ENCODE peak calls at places on chromosomes 7 and 10, in four cellular contexts. D is GM12878, J is K562, K is HepG2. E is an unnamed sample.

GRCh38 chr10:103941801-103942200 is 23.8 kb upstream of the STN1 start:
- DNase-seq in D (no peak), J (no peak), K (no peak), E (no peak)

GRCh38 chr7:93715234-93715633 is 140.7 kb upstream of the CALCR start:
- DNase-seq in D (no peak), J (peak; percentile 73), K (peak; percentile 34), E (peak; percentile 58)

GRCh38 chr7:111082351-111082750 is 8.6 kb upstream of the LRRN3 start:
- DNase-seq in D (no peak), J (no peak), K (no peak), E (no peak)

GRCh38 chr10:75395955-75396860 is 5.4 kb downstream of the ZNF503 start:
- DNase-seq in D (no peak), J (no peak), K (no peak), E (peak; percentile 23)

GRCh38 chr10:59099536-59099935 is 76.9 kb upstream of the PHYHIPL start:
- DNase-seq in D (no peak), J (no peak), K (no peak), E (no peak)

GRCh38 chr7:2376351-2377154 is 21.9 kb downstream of the EIF3B start:
- DNase-seq in D (no peak), J (no peak), K (no peak), E (no peak)

GRCh38 chr10:11887381-11888227 is 64.4 kb downstream of the PROSER2 start:
- DNase-seq in D (no peak), J (no peak), K (no peak), E (no peak)

GRCh38 chr7:27156508-27156898 is at the start of gene HOXA7:
- DNase-seq in D (no peak), J (no peak), K (no peak), E (peak; percentile 88)

GRCh38 chr10:43128331-43128730 is 9.9 kb upstream of the CSGALNACT2 start:
- DNase-seq in D (no peak), J (no peak), K (no peak), E (no peak)

GRCh38 chr7:54188843-54189242 is 353.3 kb upstream of the VSTM2A start:
- DNase-seq in D (no peak), J (no peak), K (no peak), E (no peak)

GRCh38 chr7:141700848-141701371 is 1.1 kb downstream of the DENND11 start:
- DNase-seq in D (no peak), J (no peak), K (no peak), E (no peak)

GRCh38 chr10:77268721-77269120 is 368.9 kb downstream of the KCNMA1 start:
- DNase-seq in D (no peak), J (no peak), K (no peak), E (no peak)

GRCh38 chr10:2681911-2682310 is 385.4 kb upstream of the PFKP start:
- DNase-seq in D (no peak), J (no peak), K (no peak), E (no peak)

GRCh38 chr7:111086532-111086931 is 4.4 kb upstream of the LRRN3 start:
- DNase-seq in D (no peak), J (no peak), K (no peak), E (no peak)

GRCh38 chr7:130935564-130936157 is 201.7 kb upstream of the KLF14 start:
- DNase-seq in D (no peak), J (peak; percentile 54), K (no peak), E (no peak)

GRCh38 chr7:44956157-44956766 is 22.6 kb downstream of the MYO1G start:
- DNase-seq in D (no peak), J (peak; percentile 43), K (no peak), E (no peak)

GRCh38 chr10:58531084-58531695 is 18.5 kb downstream of the BICC1 start:
- DNase-seq in D (peak; percentile 16), J (peak; percentile 43), K (peak; percentile 65), E (peak; percentile 68)

GRCh38 chr10:130232361-130233360 is 96.5 kb downstream of the GLRX3 start:
- DNase-seq in D (no peak), J (no peak), K (no peak), E (no peak)

GRCh38 chr7:151853896-151854807 is 22.8 kb downstream of the PRKAG2 start:
- DNase-seq in D (no peak), J (no peak), K (no peak), E (no peak)

GRCh38 chr7:98870807-98871491 is 1.1 kb upstream of the TMEM130 start:
- DNase-seq in D (no peak), J (no peak), K (no peak), E (no peak)

GRCh38 chr7:12111461-12112405 is 99.4 kb upstream of the TMEM106B start:
- DNase-seq in D (no peak), J (no peak), K (no peak), E (peak; percentile 38)

GRCh38 chr10:75910032-75910431 is 478.6 kb downstream of the LRMDA start:
- DNase-seq in D (no peak), J (no peak), K (peak; percentile 26), E (peak; percentile 29)

GRCh38 chr7:1533569-1534329 is 3.2 kb downstream of the MAFK start:
- DNase-seq in D (no peak), J (peak; percentile 88), K (no peak), E (peak; percentile 89)

GRCh38 chr7:70654979-70655378 is 477.0 kb upstream of the GALNT17 start:
- DNase-seq in D (no peak), J (no peak), K (no peak), E (no peak)

GRCh38 chr10:115861455-115861854 is 411.6 kb downstream of the GFRA1 start:
- DNase-seq in D (no peak), J (no peak), K (no peak), E (no peak)

GRCh38 chr10:615583-616152 is 73.8 kb downstream of the DIP2C start:
- DNase-seq in D (no peak), J (no peak), K (no peak), E (no peak)

GRCh38 chr7:136501151-136501550 is 367.3 kb upstream of the CHRM2 start:
- DNase-seq in D (no peak), J (no peak), K (no peak), E (no peak)

GRCh38 chr7:94022550-94022949 is 18.4 kb upstream of the BET1 start:
- DNase-seq in D (no peak), J (no peak), K (no peak), E (no peak)

GRCh38 chr10:93206652-93207051 is 133.0 kb downstream of the CYP26A1 start:
- DNase-seq in D (no peak), J (peak; percentile 12), K (no peak), E (no peak)

DNA sequence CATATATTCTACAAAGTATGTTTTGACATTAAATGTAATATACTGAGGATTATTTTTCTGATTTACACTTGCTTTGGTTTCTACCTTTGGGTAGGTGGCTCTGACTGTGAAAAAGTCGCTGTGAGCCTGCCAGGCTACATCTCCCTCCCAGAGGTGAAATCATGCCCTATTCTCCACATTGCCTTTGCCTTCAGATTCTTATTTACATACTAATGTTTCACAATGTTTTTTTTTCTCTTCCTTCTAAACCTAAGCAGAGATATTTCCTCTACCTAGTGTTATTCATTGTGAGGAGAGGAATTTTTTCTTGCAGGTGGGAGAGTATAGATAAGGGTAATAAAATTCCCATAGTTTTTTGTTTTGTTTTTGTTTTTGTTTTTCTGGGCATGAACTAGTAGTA is 111.5 kb upstream of the ANTXRL start:
- DNase-seq in D (no peak), J (no peak), K (no peak), E (no peak)
- TF ChIP-seq MYC in D (no peak), J (no peak), K (no peak), E (no peak)

GRCh38 chr7:135168001-135168400 is 2.5 kb downstream of the CYREN start:
- DNase-seq in D (no peak), J (peak; percentile 71), K (no peak), E (peak; percentile 39)

GRCh38 chr7:135168489-135169140 is 1.9 kb downstream of the CYREN start:
- DNase-seq in D (no peak), J (no peak), K (no peak), E (no peak)

GRCh38 chr7:135169936-135170222 is 628 bp downstream of the CYREN start:
- DNase-seq in D (no peak), J (no peak), K (no peak), E (no peak)

GRCh38 chr7:135169141-135169935 is 1.2 kb downstream of the CYREN start:
- DNase-seq in D (no peak), J (peak; percentile 89), K (peak; percentile 65), E (peak; percentile 26)

DNA sequence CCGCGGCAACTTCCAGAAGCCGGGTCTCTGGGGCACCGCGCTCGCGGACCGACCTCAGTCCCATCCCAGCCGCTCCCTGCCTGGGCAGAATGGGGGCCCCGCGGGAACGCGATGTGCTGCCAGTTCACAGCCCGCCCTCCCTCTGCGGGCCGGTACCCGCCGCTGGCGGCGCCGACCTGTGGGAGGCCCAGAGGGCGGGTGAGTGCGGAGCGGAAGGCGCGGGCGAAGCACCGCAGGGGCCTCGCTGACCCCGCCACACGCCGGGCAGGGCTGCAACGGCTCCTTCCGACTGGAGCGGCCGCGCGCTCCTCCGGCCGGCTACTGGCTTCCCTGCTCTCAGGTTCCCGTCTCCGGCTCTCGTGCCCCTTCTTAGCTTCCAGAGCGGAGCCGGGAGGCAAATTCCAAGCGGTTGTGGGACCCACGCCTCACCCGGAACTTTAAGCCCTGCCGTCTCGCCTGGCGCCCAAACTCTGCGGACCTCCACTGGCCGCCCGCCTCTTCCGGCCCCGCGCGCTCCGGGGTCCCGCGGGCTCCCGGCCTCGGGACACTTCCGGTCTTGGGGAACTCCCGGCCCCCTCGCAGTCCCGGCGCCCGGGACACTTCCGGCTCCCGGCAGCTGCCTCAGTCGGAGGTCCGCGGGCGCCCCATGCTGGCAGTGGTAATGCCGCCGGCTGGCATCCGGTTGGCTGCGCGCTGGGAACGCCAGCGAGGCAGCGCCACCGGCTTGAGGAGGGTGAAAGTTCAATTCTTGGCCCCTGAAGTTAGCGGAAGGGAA is at the start of gene CYREN:
- DNase-seq in D (no peak), J (peak; percentile 98), K (peak; percentile 91), E (peak; percentile 92)
- TF ChIP-seq POLR2AphosphoS5 in D (peak; percentile 86), J (peak; percentile 93), K (peak; percentile 58), E (peak; percentile 78)

GRCh38 chr7:157404002-157404401 is 67.2 kb downstream of the DNAJB6 start:
- DNase-seq in D (no peak), J (no peak), K (no peak), E (no peak)

GRCh38 chr7:157404845-157405481 is 68.2 kb downstream of the DNAJB6 start:
- DNase-seq in D (no peak), J (peak; percentile 95), K (no peak), E (peak; percentile 16)

GRCh38 chr7:157402388-157402703 is 65.5 kb downstream of the DNAJB6 start:
- DNase-seq in D (no peak), J (peak; percentile 37), K (no peak), E (no peak)

GRCh38 chr7:157401567-157402387 is 65.0 kb downstream of the DNAJB6 start:
- DNase-seq in D (no peak), J (peak; percentile 96), K (no peak), E (no peak)

GRCh38 chr7:157402911-157403534 is 66.2 kb downstream of the DNAJB6 start:
- DNase-seq in D (no peak), J (peak; percentile 93), K (no peak), E (no peak)
- H3K27me3 ChIP-seq in D (no peaks in the 10 kb centered on the region), J (no peaks in the 10 kb centered on the region), K (no peaks in the 10 kb centered on the region), E (no peaks in the 10 kb centered on the region)

GRCh38 chr7:101814081-101814995 is 3.1 kb upstream of the CUX1 start:
- DNase-seq in D (no peak), J (peak; percentile 86), K (peak; percentile 36), E (peak; percentile 54)
- TF ChIP-seq MYC in D (no peak), J (no peak), K (peak; percentile 70), E (no peak)

GRCh38 chr10:44417761-44418160 is 32.9 kb upstream of the CXCL12 start:
- DNase-seq in D (no peak), J (no peak), K (no peak), E (no peak)
- TF ChIP-seq POLR2AphosphoS5 in D (no peak), J (no peak), K (no peak), E (no peak)